ENCODE peak calls at places on chromosomes 11 and 22, in five cellular contexts. One of them, this sample, is unnamed.

GRCh38 chr11:71488086-71488967 is 35.3 kb downstream of the NADSYN1 start:
- DNase-seq in HCT116: no peak
- DNase-seq in K562: peak
- DNase-seq in IMR-90: peak
- DNase-seq in HepG2: no peak
- DNase-seq in this sample: no peak

GRCh38 chr11:76329983-76330382 is 50.9 kb downstream of the THAP12 start:
- DNase-seq in HCT116: no peak
- DNase-seq in K562: no peak
- DNase-seq in IMR-90: no peak
- DNase-seq in HepG2: peak
- DNase-seq in this sample: peak

GRCh38 chr11:118396097-118396501 is 5.3 kb upstream of the ATP5MG start:
- DNase-seq in HCT116: no peak
- DNase-seq in K562: no peak
- DNase-seq in IMR-90: no peak
- DNase-seq in HepG2: no peak
- DNase-seq in this sample: no peak

GRCh38 chr11:1529286-1529685 is 42.7 kb upstream of the MOB2 start:
- DNase-seq in HCT116: no peak
- DNase-seq in K562: no peak
- DNase-seq in IMR-90: no peak
- DNase-seq in HepG2: no peak
- DNase-seq in this sample: no peak

GRCh38 chr11:15536438-15536837 is 421.7 kb downstream of the INSC start:
- DNase-seq in HCT116: no peak
- DNase-seq in K562: no peak
- DNase-seq in IMR-90: no peak
- DNase-seq in HepG2: no peak
- DNase-seq in this sample: no peak

GRCh38 chr11:25711008-25711407 is 620.9 kb upstream of the ANO3 start:
- DNase-seq in HCT116: no peak
- DNase-seq in K562: no peak
- DNase-seq in IMR-90: no peak
- DNase-seq in HepG2: no peak
- DNase-seq in this sample: no peak

GRCh38 chr11:93481696-93482095 is 61.5 kb downstream of the SMCO4 start:
- DNase-seq in HCT116: no peak
- DNase-seq in K562: no peak
- DNase-seq in IMR-90: no peak
- DNase-seq in HepG2: no peak
- DNase-seq in this sample: no peak

GRCh38 chr22:38034278-38034882 is 22.8 kb upstream of the PICK1 start:
- DNase-seq in HCT116: peak
- DNase-seq in K562: peak
- DNase-seq in IMR-90: peak
- DNase-seq in HepG2: peak
- DNase-seq in this sample: peak

GRCh38 chr11:41985799-41986198 is 526.3 kb upstream of the LRRC4C start:
- DNase-seq in HCT116: no peak
- DNase-seq in K562: no peak
- DNase-seq in IMR-90: no peak
- DNase-seq in HepG2: no peak
- DNase-seq in this sample: no peak

GRCh38 chr11:76752321-76753175 is 30.6 kb upstream of the TSKU start:
- DNase-seq in HCT116: no peak
- DNase-seq in K562: peak
- DNase-seq in IMR-90: peak
- DNase-seq in HepG2: no peak
- DNase-seq in this sample: no peak

GRCh38 chr11:109933126-109933525 is 160.1 kb upstream of the ZC3H12C start:
- DNase-seq in HCT116: no peak
- DNase-seq in K562: no peak
- DNase-seq in IMR-90: peak
- DNase-seq in HepG2: no peak
- DNase-seq in this sample: no peak

GRCh38 chr11:67997460-67997921 is 6.4 kb downstream of the UNC93B1 start:
- DNase-seq in HCT116: no peak
- DNase-seq in K562: no peak
- DNase-seq in IMR-90: no peak
- DNase-seq in HepG2: no peak
- DNase-seq in this sample: no peak

GRCh38 chr22:37396488-37397084 is 30.7 kb downstream of the ELFN2 start:
- DNase-seq in HCT116: no peak
- DNase-seq in K562: no peak
- DNase-seq in IMR-90: no peak
- DNase-seq in HepG2: no peak
- DNase-seq in this sample: no peak

GRCh38 chr11:2902784-2903671 is 17.5 kb upstream of the CDKN1C start:
- DNase-seq in HCT116: no peak
- DNase-seq in K562: no peak
- DNase-seq in IMR-90: no peak
- DNase-seq in HepG2: peak
- DNase-seq in this sample: peak

GRCh38 chr11:118338637-118339061 is 3.9 kb downstream of the CD3D start:
- DNase-seq in HCT116: no peak
- DNase-seq in K562: peak
- DNase-seq in IMR-90: no peak
- DNase-seq in HepG2: peak
- DNase-seq in this sample: no peak

GRCh38 chr22:45007247-45007945 is 2.4 kb downstream of the PHF21B start:
- DNase-seq in HCT116: no peak
- DNase-seq in K562: peak
- DNase-seq in IMR-90: peak
- DNase-seq in HepG2: no peak
- DNase-seq in this sample: peak

GRCh38 chr11:111362887-111363411 is 16.1 kb downstream of the POU2AF1 start:
- DNase-seq in HCT116: no peak
- DNase-seq in K562: no peak
- DNase-seq in IMR-90: no peak
- DNase-seq in HepG2: no peak
- DNase-seq in this sample: no peak

GRCh38 chr22:36363378-36363931 is 24.3 kb downstream of the MYH9 start:
- DNase-seq in HCT116: no peak
- DNase-seq in K562: no peak
- DNase-seq in IMR-90: no peak
- DNase-seq in HepG2: peak
- DNase-seq in this sample: no peak

GRCh38 chr11:80632156-80632555 is 1191.3 kb upstream of the TENM4 start:
- DNase-seq in HCT116: no peak
- DNase-seq in K562: no peak
- DNase-seq in IMR-90: no peak
- DNase-seq in HepG2: no peak
- DNase-seq in this sample: no peak

GRCh38 chr11:75706260-75706729 is 11.3 kb upstream of the MOGAT2 start:
- DNase-seq in HCT116: peak
- DNase-seq in K562: peak
- DNase-seq in IMR-90: peak
- DNase-seq in HepG2: peak
- DNase-seq in this sample: peak

GRCh38 chr11:66068923-66069714 is 953 bp upstream of the PACS1 start:
- DNase-seq in HCT116: no peak
- DNase-seq in K562: no peak
- DNase-seq in IMR-90: peak
- DNase-seq in HepG2: peak
- DNase-seq in this sample: no peak

GRCh38 chr11:1498262-1498661 is 11.7 kb upstream of the MOB2 start:
- DNase-seq in HCT116: no peak
- DNase-seq in K562: no peak
- DNase-seq in IMR-90: no peak
- DNase-seq in HepG2: no peak
- DNase-seq in this sample: no peak

GRCh38 chr11:17722000-17722643 is 2.8 kb downstream of the MYOD1 start:
- DNase-seq in HCT116: peak
- DNase-seq in K562: peak
- DNase-seq in IMR-90: peak
- DNase-seq in HepG2: no peak
- DNase-seq in this sample: no peak

GRCh38 chr22:38098410-38099249 is 11.9 kb downstream of the BAIAP2L2 start:
- DNase-seq in HCT116: no peak
- DNase-seq in K562: no peak
- DNase-seq in IMR-90: peak
- DNase-seq in HepG2: no peak
- DNase-seq in this sample: no peak

GRCh38 chr11:44952500-44953260 is 2.0 kb upstream of the TP53I11 start:
- DNase-seq in HCT116: no peak
- DNase-seq in K562: no peak
- DNase-seq in IMR-90: no peak
- DNase-seq in HepG2: no peak
- DNase-seq in this sample: no peak

GRCh38 chr11:44958165-44958564 is 7.5 kb upstream of the TP53I11 start:
- DNase-seq in HCT116: no peak
- DNase-seq in K562: no peak
- DNase-seq in IMR-90: no peak
- DNase-seq in HepG2: no peak
- DNase-seq in this sample: no peak

GRCh38 chr11:44957051-44957515 is 6.4 kb upstream of the TP53I11 start:
- DNase-seq in HCT116: no peak
- DNase-seq in K562: peak
- DNase-seq in IMR-90: no peak
- DNase-seq in HepG2: no peak
- DNase-seq in this sample: no peak

GRCh38 chr11:44954051-44954906 is 3.6 kb upstream of the TP53I11 start:
- DNase-seq in HCT116: no peak
- DNase-seq in K562: no peak
- DNase-seq in IMR-90: no peak
- DNase-seq in HepG2: no peak
- DNase-seq in this sample: no peak

DNA sequence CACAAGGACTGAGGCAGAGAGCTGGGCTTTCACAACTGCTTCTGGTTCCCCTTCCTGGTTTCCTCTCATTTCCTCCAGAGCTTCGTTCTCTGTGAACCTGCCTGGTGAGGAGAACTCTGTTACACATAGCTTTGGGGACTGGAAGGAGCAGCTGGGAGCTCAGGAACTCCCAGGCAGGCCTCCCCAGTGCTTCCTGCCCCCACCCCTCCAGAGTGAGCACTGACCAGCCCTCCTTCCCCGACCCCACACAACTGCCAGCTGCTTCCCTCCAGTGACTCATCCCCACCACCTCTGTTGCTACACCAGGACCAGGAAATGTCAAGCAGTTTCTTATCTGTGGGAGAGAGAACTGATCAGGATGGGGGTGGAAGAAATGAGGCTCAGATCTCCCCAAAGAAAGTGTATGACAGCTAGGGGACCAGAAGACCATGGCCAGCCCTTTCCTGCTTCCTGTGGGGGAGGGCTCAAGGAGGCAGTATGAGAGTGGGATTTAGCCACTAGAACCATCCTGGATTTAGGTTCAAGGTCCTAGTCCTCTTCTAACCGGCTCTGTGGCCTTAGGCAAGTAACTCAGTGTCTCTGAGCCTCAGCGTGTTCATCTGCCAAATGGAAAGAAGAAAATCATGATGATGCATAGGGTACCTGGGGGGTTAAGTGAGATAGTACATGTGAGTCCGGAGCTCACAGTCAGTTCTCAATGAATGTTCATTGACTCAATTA is 4.5 kb upstream of the TP53I11 start:
- DNase-seq in HCT116: no peak
- DNase-seq in K562: peak
- DNase-seq in IMR-90: peak
- DNase-seq in HepG2: no peak
- DNase-seq in this sample: no peak
- H3K9ac ChIP-seq in HCT116: no peak
- H3K9ac ChIP-seq in K562: no peak
- H3K9ac ChIP-seq in IMR-90: peak
- H3K9ac ChIP-seq in HepG2: no peak
- H3K9ac ChIP-seq in this sample: no peak

DNA sequence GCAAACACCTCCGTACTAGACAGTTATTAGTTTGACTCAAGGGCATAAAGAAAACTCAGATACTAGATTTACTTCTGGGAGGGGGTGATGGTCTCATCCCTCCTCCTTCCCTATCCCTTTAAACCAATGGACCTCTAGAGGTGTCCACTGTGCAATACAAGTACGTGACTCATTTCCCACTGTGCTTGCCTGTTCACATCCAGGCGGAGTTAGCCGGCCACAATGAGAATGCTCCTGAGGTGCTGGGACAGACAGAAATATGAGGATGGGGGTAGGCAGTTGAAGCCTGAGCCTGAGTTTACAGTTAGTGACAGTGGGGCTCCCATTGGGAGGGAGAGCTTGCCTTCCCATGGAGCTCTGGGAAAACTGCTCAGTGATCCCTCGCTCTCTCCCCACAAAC is 8.4 kb upstream of the PMM1 start:
- DNase-seq in HCT116: no peak
- DNase-seq in K562: no peak
- DNase-seq in IMR-90: peak
- DNase-seq in HepG2: no peak
- DNase-seq in this sample: no peak
- TF ChIP-seq RAD21 in HCT116: no peak
- TF ChIP-seq RAD21 in K562: no peak
- TF ChIP-seq RAD21 in IMR-90: no peak
- TF ChIP-seq RAD21 in HepG2: no peak
- TF ChIP-seq RAD21 in this sample: no peak

DNA sequence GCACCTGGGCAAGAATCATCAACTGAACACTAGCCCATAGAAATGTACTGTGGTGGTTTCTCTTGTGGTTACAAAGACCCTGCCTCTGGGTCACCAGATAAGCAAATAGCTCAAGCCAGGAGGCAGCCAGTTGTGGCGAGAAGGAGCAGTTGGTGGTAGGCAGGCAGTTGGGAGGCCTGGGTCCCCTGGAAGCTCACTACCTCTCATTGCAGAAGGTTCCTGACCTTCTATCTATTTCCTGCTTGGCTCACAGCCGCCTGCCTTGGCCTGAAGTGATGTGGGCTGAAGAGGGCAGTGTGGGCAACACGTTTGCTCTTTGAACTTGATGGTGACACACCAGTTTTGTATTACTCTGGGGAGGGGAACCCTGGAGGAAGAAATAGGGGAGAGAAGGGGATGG is 34.7 kb downstream of the NECTIN1 start:
- DNase-seq in HCT116: no peak
- DNase-seq in K562: no peak
- DNase-seq in IMR-90: no peak
- DNase-seq in HepG2: peak
- DNase-seq in this sample: no peak
- H3K9ac ChIP-seq in HCT116: peak
- H3K9ac ChIP-seq in K562: no peak
- H3K9ac ChIP-seq in IMR-90: no peak
- H3K9ac ChIP-seq in HepG2: no peak
- H3K9ac ChIP-seq in this sample: no peak

DNA sequence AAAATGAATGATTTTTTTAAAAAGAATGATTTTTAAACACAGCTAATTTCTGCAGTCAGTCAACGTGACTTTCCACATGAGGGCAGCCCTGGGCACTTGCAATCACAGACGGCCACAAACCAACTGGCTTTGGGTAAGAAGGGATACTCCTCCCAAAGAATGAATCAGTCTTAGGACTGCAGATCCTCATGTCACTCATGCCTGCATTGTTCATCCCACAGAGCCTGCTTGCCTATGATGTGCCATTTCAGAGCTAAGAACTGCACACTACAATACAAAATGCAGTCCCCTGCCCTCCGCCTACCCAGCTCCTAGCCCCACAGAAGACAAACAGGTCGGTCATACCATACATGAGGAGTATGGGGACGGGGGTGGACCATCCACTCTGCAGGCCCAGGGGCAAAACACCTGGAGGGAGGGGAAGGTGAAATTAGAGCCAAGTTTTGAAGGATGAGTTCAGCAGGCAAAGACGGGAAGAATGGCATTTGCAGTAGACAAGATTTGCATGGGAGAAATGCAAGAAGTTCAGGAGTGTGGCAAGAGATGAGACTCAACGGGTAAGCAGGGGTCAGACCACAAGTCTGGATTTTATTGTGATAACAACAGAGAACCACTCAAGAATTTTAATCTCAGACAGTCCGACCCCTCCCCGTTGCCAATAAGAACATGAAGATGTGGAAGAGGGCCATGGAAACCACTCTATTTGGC is 24.7 kb downstream of the PACSIN2 start:
- DNase-seq in HCT116: no peak
- DNase-seq in K562: no peak
- DNase-seq in IMR-90: peak
- DNase-seq in HepG2: peak
- DNase-seq in this sample: no peak
- TF ChIP-seq RAD21 in HCT116: peak
- TF ChIP-seq RAD21 in K562: no peak
- TF ChIP-seq RAD21 in IMR-90: peak
- TF ChIP-seq RAD21 in HepG2: peak
- TF ChIP-seq RAD21 in this sample: peak

This sample was measured in H1.